ENCODE peak calls at places on chromosomes 11 and 22, in six cellular contexts. Q, I, N, M, V and F are unnamed samples.

GRCh38 chr11:8577791-8578581 is 16.0 kb downstream of the STK33 start:
- DNase-seq in V (no peak), M (no peak), Q (no peak), I (no peak), N (peak; percentile 56), F (no peak)

GRCh38 chr11:2366733-2367132 is 10.4 kb upstream of the CD81 start:
- DNase-seq in I (no peak), M (no peak), V (no peak), N (no peak), Q (no peak), F (no peak)

GRCh38 chr22:18044548-18045271 is 20.3 kb upstream of the MICAL3 start:
- DNase-seq in I (no peak), Q (no peak), N (peak; percentile 78), V (no peak), M (no peak), F (no peak)

GRCh38 chr22:24772493-24773220 is 1.9 kb downstream of the PIWIL3 start:
- DNase-seq in Q (peak; percentile 71), I (peak; percentile 79), N (peak; percentile 39), M (peak; percentile 52), V (peak; percentile 37), F (peak; percentile 74)

GRCh38 chr11:31236052-31236652 is 133.4 kb downstream of the DCDC1 start:
- DNase-seq in Q (no peak), I (peak; percentile 21), V (peak; percentile 24), N (peak; percentile 9), M (no peak), F (no peak)

GRCh38 chr11:71420455-71421241 is 27.5 kb downstream of the DHCR7 start:
- DNase-seq in M (peak; percentile 59), N (peak; percentile 66), Q (peak; percentile 62), I (peak; percentile 60), V (peak; percentile 56), F (peak; percentile 88)

GRCh38 chr11:70616938-70617674 is 218.8 kb downstream of the CTTN start:
- DNase-seq in V (no peak), I (no peak), Q (no peak), N (no peak), M (no peak), F (peak; percentile 75)

GRCh38 chr22:22203048-22203971 is 41.3 kb upstream of the VPREB1 start:
- DNase-seq in M (no peak), N (no peak), Q (no peak), V (no peak), I (no peak), F (no peak)

GRCh38 chr22:26669060-26669481 is 11.7 kb downstream of the MIAT start:
- DNase-seq in N (peak; percentile 40), Q (no peak), V (peak; percentile 54), M (peak; percentile 54), I (peak; percentile 61), F (peak; percentile 29)